ENCODE peak calls at places on chromosomes 13 and 19, in eight cellular contexts. D, C, X, K, L, N, E and J are unnamed samples. For H3K4me1 and H3K36me3, the result is how much of the 10 kb centered on the place peaks cover.

GRCh38 chr19:50384685-50385535 is 763 bp downstream of the POLD1 start:
- DNase-seq in E (no peak), L (no peak), N (no peak), D (no peak), X (no peak), C (peak), K (peak), J (no peak)

GRCh38 chr13:37443538-37443937 is 155.0 kb downstream of the POSTN start:
- DNase-seq in K (peak), C (peak), L (no peak), X (no peak), N (no peak), E (no peak), D (no peak), J (no peak)

GRCh38 chr13:32314271-32314967 is 744 bp downstream of the ZAR1L start:
- DNase-seq in C (no peak), L (peak), X (peak), N (no peak), K (no peak), E (no peak), D (peak), J (no peak)

GRCh38 chr13:52968074-52968700 is 60.4 kb upstream of the OLFM4 start:
- DNase-seq in L (peak), X (peak), K (peak), N (peak), C (peak), D (peak), E (peak), J (peak)

GRCh38 chr19:1321539-1321938 is 35.9 kb downstream of the EFNA2 start:
- DNase-seq in L (no peak), X (no peak), E (no peak), N (no peak), C (no peak), K (no peak), D (no peak), J (no peak)

GRCh38 chr13:98372886-98373285 is 195.8 kb upstream of the RNF113B start:
- DNase-seq in X (no peak), N (no peak), C (peak), E (no peak), L (no peak), D (no peak), K (peak), J (no peak)

GRCh38 chr19:45607071-45608029 is 5.3 kb upstream of the GPR4 start:
- DNase-seq in K (peak), D (peak), L (peak), X (peak), C (peak), N (peak), E (peak), J (peak)

GRCh38 chr19:19105365-19106060 is 32.8 kb downstream of the TMEM161A start:
- DNase-seq in N (no peak), E (no peak), X (peak), L (no peak), D (peak), K (no peak), C (peak), J (no peak)

GRCh38 chr13:97257228-97257755 is 35.2 kb downstream of the MBNL2 start:
- DNase-seq in L (no peak), E (no peak), C (no peak), D (no peak), X (no peak), N (no peak), K (no peak), J (no peak)

GRCh38 chr19:39135701-39136100 is 10.1 kb downstream of the PAK4 start:
- DNase-seq in K (no peak), N (no peak), E (no peak), D (no peak), X (no peak), C (no peak), L (no peak), J (no peak)
- H3K4me1 ChIP-seq in K (under half), N (under half), E (under half), D (under half), X (under half), C (under half), L (under half), J (under half)

GRCh38 chr19:38635483-38636399 is 11.7 kb upstream of the ACTN4 start:
- DNase-seq in K (no peak), C (no peak), X (no peak), E (no peak), N (no peak), L (no peak), D (no peak), J (no peak)
- H3K36me3 ChIP-seq in K (under half), C (under half), X (half or more), E (under half), N (under half), L (half or more), D (under half), J (under half)

GRCh38 chr19:53659292-53659691 is 27.5 kb downstream of the DPRX start:
- DNase-seq in N (no peak), X (peak), E (no peak), D (no peak), K (no peak), L (no peak), C (peak), J (peak)

GRCh38 chr19:53657778-53658177 is 26.0 kb downstream of the DPRX start:
- DNase-seq in X (peak), K (no peak), D (no peak), L (no peak), E (no peak), C (no peak), N (no peak), J (no peak)

GRCh38 chr19:53652476-53652875 is 20.7 kb downstream of the DPRX start:
- DNase-seq in X (no peak), N (no peak), D (no peak), L (no peak), C (no peak), K (no peak), E (no peak), J (no peak)

GRCh38 chr19:53657330-53657729 is 25.5 kb downstream of the DPRX start:
- DNase-seq in K (no peak), D (no peak), L (no peak), C (no peak), X (no peak), E (no peak), N (no peak), J (no peak)

DNA sequence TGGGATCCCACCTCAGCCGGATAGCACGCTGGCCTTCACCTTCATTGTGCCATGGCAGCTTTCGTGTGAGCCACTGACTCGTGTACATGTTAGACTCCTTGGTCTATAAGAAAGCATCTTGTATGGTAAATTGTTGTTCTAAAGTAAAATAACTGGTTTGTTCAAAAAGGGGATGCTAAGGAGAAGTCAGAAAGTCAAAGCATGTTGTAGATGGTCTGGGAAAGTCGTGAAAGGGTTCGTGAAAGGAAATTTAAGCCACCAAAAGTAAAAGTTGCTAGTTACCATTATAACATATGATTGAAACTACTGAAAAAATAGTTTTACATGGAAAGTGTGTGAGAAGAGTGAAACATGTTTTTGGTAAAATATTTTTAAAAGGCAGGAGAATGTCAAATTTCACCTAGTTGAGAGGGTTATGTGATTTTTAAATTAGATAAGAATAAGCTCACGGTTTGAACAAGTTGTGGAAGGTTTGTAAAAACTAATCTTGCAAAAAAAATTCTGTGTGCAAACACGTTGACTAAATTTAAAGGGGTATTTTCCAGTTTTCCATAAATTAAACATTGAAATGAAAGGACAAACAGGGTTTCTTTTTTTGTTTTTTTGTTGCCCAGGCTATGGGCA is 23.4 kb downstream of the DPRX start:
- DNase-seq in C (no peak), L (no peak), E (no peak), K (no peak), N (no peak), X (no peak), D (no peak), J (no peak)
- H3K4me1 ChIP-seq in C (under half), L (under half), E (under half), K (under half), N (under half), X (under half), D (under half), J (under half)

GRCh38 chr19:39175564-39175963 is 21.2 kb upstream of the NCCRP1 start:
- DNase-seq in N (no peak), K (no peak), D (no peak), L (no peak), C (no peak), E (no peak), X (no peak), J (no peak)

GRCh38 chr19:39174558-39175544 is 21.9 kb upstream of the NCCRP1 start:
- DNase-seq in N (no peak), L (no peak), K (no peak), D (no peak), X (no peak), C (no peak), E (no peak), J (no peak)

GRCh38 chr19:39173502-39173991 is 23.2 kb upstream of the NCCRP1 start:
- DNase-seq in K (no peak), N (no peak), X (no peak), E (no peak), D (no peak), C (no peak), L (no peak), J (no peak)

GRCh38 chr19:39172700-39173501 is 23.9 kb upstream of the NCCRP1 start:
- DNase-seq in N (no peak), C (no peak), L (no peak), K (no peak), E (no peak), X (no peak), D (no peak), J (no peak)

GRCh38 chr19:39174142-39174541 is 22.6 kb upstream of the NCCRP1 start:
- DNase-seq in K (no peak), C (no peak), X (no peak), L (no peak), D (no peak), N (no peak), E (no peak), J (no peak)
- H3K36me3 ChIP-seq in K (half or more), C (under half), X (under half), L (half or more), D (under half), N (under half), E (under half), J (under half)

DNA sequence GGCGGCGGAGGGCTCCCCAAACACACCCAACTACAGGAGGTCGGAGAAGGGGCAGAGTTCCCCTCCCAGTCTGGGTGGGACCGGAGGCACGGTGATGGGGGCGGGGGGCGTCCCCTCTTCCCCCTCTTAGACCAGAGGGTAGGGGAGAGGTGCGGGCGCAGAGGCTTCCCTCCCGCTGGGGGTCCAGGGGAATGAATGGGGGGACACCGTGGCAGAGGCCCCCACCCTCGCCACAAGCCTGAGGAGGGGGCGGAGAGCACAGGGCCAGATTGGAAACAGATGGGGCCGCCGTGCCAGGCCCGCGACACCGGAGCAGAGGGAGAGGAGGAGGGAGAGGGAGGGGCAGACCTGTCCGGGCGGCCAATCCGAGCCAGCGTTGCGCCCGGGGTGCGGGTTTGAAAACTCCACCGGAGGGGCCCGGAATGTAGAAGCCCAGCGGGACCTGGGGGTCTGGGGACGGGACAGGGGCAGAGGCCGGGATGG is 47.0 kb downstream of the PTPRS start:
- DNase-seq in K (peak), N (no peak), C (peak), L (no peak), D (no peak), X (no peak), E (no peak), J (no peak)
- H3K4me1 ChIP-seq in K (under half), N (under half), C (under half), L (under half), D (under half), X (under half), E (under half), J (under half)

DNA sequence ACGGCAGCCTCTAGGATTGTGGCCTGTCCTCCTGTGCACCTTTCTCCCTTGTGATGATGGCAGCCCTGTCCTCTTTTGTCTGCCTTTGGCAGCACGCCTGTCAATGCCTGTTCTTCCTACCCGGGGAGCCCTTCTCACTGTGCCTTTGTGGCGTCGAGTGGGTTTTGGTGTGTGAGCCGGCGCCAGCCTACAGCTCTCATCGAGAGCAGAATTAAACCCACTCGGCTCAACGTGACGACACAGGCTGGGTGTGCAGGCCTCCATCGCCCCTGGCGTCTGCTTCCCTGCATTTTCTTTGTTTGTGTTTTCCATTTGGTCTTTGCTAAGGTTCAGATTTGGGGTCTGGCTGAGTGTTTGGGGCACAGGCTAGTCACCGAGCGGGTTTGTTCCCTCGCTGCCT is 34.4 kb downstream of the AP1M1 start:
- DNase-seq in X (no peak), N (no peak), L (peak), K (no peak), E (no peak), D (no peak), C (no peak), J (no peak)
- H3K36me3 ChIP-seq in X (half or more), N (under half), L (half or more), K (half or more), E (half or more), D (under half), C (under half), J (under half)

GRCh38 chr13:29917573-29918091 is 67.2 kb upstream of the UBL3 start:
- DNase-seq in N (no peak), L (no peak), D (no peak), C (no peak), K (peak), E (no peak), X (no peak), J (no peak)
- H3K4me1 ChIP-seq in N (under half), L (under half), D (under half), C (under half), K (under half), E (under half), X (under half), J (under half)

DNA sequence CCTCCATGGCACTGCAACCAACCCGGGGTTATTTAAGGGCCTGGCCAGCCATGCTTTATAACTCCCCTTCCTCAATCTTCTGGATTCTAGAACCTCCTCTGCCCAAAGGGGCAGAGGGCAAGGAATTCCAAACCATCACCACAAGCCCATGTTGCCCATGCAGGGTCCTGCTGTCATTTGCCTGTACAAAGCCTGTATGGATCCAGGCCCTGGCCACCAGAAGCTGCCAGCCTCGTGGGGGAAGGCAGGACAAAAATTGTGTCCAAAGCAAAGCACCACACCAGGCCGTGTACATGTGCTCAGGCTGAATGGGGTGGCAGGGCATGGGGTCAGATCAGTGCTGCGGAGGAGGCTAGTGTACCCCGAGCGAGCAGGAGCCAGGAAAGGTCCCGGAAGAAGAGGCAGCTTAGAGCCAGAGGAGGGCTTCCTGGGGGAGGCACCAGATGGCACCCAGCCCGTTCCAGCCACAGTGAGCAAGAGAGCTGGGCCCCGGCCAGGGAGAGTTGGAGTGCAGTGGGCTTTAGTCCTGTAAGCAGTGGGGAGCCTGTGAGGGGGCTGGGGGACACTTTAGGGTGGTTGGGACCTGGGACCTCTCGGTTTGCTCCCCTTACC is 35.8 kb downstream of the CAPN12 start:
- DNase-seq in L (no peak), K (no peak), E (no peak), N (no peak), X (no peak), C (no peak), D (no peak), J (no peak)
- H3K36me3 ChIP-seq in L (half or more), K (half or more), E (half or more), N (half or more), X (half or more), C (half or more), D (under half), J (half or more)

DNA sequence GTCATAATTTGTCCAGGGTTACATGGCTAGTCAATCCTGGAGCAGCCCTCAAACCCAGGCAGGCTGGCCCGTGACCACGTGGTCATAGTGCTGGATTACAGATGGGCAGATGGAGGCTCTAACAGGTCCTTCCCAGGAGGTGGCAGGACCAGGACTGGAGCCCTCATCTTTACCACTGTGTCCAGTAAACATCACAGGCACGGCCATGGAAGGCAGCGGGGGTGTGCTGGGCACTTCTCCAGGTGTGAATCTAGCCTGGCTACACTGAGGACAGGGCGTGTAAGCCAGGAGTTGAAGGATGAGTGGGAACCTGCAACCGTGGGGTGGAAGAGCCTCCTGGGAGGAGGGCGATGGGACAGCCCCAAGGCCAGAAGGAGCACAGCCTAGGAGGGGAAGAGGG is 6.1 kb downstream of the CIC start:
- DNase-seq in E (no peak), D (peak), N (no peak), X (no peak), L (peak), C (no peak), K (no peak), J (no peak)
- H3K4me1 ChIP-seq in E (half or more), D (under half), N (under half), X (under half), L (half or more), C (under half), K (under half), J (under half)